ENCODE peak calls at places on chromosomes 3 and 15, in ten cellular contexts. One of them, this sample, is unnamed.

GRCh38 chr3:71728632-71729342 is 3.6 kb upstream of the EIF4E3 start:
- DNase-seq in NCI-H446: peak
- DNase-seq in upper lobe of right lung: no peak
- DNase-seq in AG09309: no peak
- DNase-seq in HFF-Myc: no peak
- DNase-seq in midbrain: no peak
- DNase-seq in activated gamma-delta T cell treated with anti-CD3 and anti-CD28 coated beads, Interleukin-2, amount 50 U/mL, for 16 hours: no peak
- DNase-seq in LoVo: no peak
- DNase-seq in progenitor cell of endocrine pancreas: no peak
- DNase-seq in astrocyte of the spinal cord: no peak
- DNase-seq in this sample: no peak

GRCh38 chr3:97744289-97744688 is 20.3 kb upstream of the ARL6 start:
- DNase-seq in midbrain: no peak
- DNase-seq in HFF-Myc: no peak
- DNase-seq in LoVo: no peak
- DNase-seq in astrocyte of the spinal cord: no peak
- DNase-seq in upper lobe of right lung: no peak
- DNase-seq in progenitor cell of endocrine pancreas: no peak
- DNase-seq in NCI-H446: no peak
- DNase-seq in AG09309: no peak
- DNase-seq in activated gamma-delta T cell treated with anti-CD3 and anti-CD28 coated beads, Interleukin-2, amount 50 U/mL, for 16 hours: no peak
- DNase-seq in this sample: no peak

GRCh38 chr3:172156309-172156998 is 117.1 kb downstream of the FNDC3B start:
- DNase-seq in upper lobe of right lung: peak
- DNase-seq in LoVo: no peak
- DNase-seq in AG09309: no peak
- DNase-seq in activated gamma-delta T cell treated with anti-CD3 and anti-CD28 coated beads, Interleukin-2, amount 50 U/mL, for 16 hours: no peak
- DNase-seq in progenitor cell of endocrine pancreas: no peak
- DNase-seq in midbrain: no peak
- DNase-seq in NCI-H446: peak
- DNase-seq in astrocyte of the spinal cord: no peak
- DNase-seq in HFF-Myc: no peak
- DNase-seq in this sample: peak

GRCh38 chr3:151282921-151283320 is 4.6 kb upstream of the P2RY14 start:
- DNase-seq in midbrain: peak
- DNase-seq in LoVo: peak
- DNase-seq in AG09309: no peak
- DNase-seq in HFF-Myc: peak
- DNase-seq in activated gamma-delta T cell treated with anti-CD3 and anti-CD28 coated beads, Interleukin-2, amount 50 U/mL, for 16 hours: no peak
- DNase-seq in progenitor cell of endocrine pancreas: no peak
- DNase-seq in NCI-H446: peak
- DNase-seq in upper lobe of right lung: no peak
- DNase-seq in astrocyte of the spinal cord: peak
- DNase-seq in this sample: no peak

GRCh38 chr15:66715736-66716667 is 14.0 kb downstream of the SMAD6 start:
- DNase-seq in progenitor cell of endocrine pancreas: no peak
- DNase-seq in LoVo: no peak
- DNase-seq in NCI-H446: no peak
- DNase-seq in astrocyte of the spinal cord: no peak
- DNase-seq in activated gamma-delta T cell treated with anti-CD3 and anti-CD28 coated beads, Interleukin-2, amount 50 U/mL, for 16 hours: no peak
- DNase-seq in AG09309: no peak
- DNase-seq in HFF-Myc: no peak
- DNase-seq in upper lobe of right lung: no peak
- DNase-seq in midbrain: no peak
- DNase-seq in this sample: no peak

GRCh38 chr3:24344784-24345439 is 149.7 kb downstream of the THRB start:
- DNase-seq in activated gamma-delta T cell treated with anti-CD3 and anti-CD28 coated beads, Interleukin-2, amount 50 U/mL, for 16 hours: no peak
- DNase-seq in AG09309: no peak
- DNase-seq in progenitor cell of endocrine pancreas: no peak
- DNase-seq in astrocyte of the spinal cord: peak
- DNase-seq in midbrain: peak
- DNase-seq in HFF-Myc: no peak
- DNase-seq in NCI-H446: peak
- DNase-seq in upper lobe of right lung: no peak
- DNase-seq in LoVo: no peak
- DNase-seq in this sample: no peak

GRCh38 chr3:14265246-14265962 is 86.8 kb downstream of the LSM3 start:
- DNase-seq in progenitor cell of endocrine pancreas: no peak
- DNase-seq in LoVo: peak
- DNase-seq in NCI-H446: no peak
- DNase-seq in astrocyte of the spinal cord: peak
- DNase-seq in activated gamma-delta T cell treated with anti-CD3 and anti-CD28 coated beads, Interleukin-2, amount 50 U/mL, for 16 hours: no peak
- DNase-seq in midbrain: no peak
- DNase-seq in AG09309: peak
- DNase-seq in HFF-Myc: peak
- DNase-seq in upper lobe of right lung: no peak
- DNase-seq in this sample: no peak

GRCh38 chr15:80906159-80906775 is 83.4 kb downstream of the MESD start:
- DNase-seq in upper lobe of right lung: no peak
- DNase-seq in NCI-H446: no peak
- DNase-seq in AG09309: no peak
- DNase-seq in HFF-Myc: peak
- DNase-seq in LoVo: peak
- DNase-seq in activated gamma-delta T cell treated with anti-CD3 and anti-CD28 coated beads, Interleukin-2, amount 50 U/mL, for 16 hours: no peak
- DNase-seq in midbrain: no peak
- DNase-seq in astrocyte of the spinal cord: peak
- DNase-seq in progenitor cell of endocrine pancreas: no peak
- DNase-seq in this sample: peak

GRCh38 chr3:25592510-25592968 is 72.2 kb downstream of the TOP2B start:
- DNase-seq in HFF-Myc: no peak
- DNase-seq in NCI-H446: no peak
- DNase-seq in activated gamma-delta T cell treated with anti-CD3 and anti-CD28 coated beads, Interleukin-2, amount 50 U/mL, for 16 hours: no peak
- DNase-seq in upper lobe of right lung: no peak
- DNase-seq in midbrain: no peak
- DNase-seq in AG09309: peak
- DNase-seq in LoVo: peak
- DNase-seq in astrocyte of the spinal cord: peak
- DNase-seq in progenitor cell of endocrine pancreas: no peak
- DNase-seq in this sample: no peak

GRCh38 chr3:178494376-178494775 is 41.9 kb upstream of the KCNMB2 start:
- DNase-seq in AG09309: no peak
- DNase-seq in HFF-Myc: no peak
- DNase-seq in NCI-H446: no peak
- DNase-seq in progenitor cell of endocrine pancreas: no peak
- DNase-seq in midbrain: no peak
- DNase-seq in upper lobe of right lung: no peak
- DNase-seq in LoVo: no peak
- DNase-seq in astrocyte of the spinal cord: peak
- DNase-seq in activated gamma-delta T cell treated with anti-CD3 and anti-CD28 coated beads, Interleukin-2, amount 50 U/mL, for 16 hours: no peak
- DNase-seq in this sample: no peak

GRCh38 chr3:181709537-181710279 is 2.0 kb upstream of the SOX2 start:
- DNase-seq in AG09309: no peak
- DNase-seq in midbrain: peak
- DNase-seq in astrocyte of the spinal cord: peak
- DNase-seq in LoVo: peak
- DNase-seq in upper lobe of right lung: peak
- DNase-seq in NCI-H446: peak
- DNase-seq in activated gamma-delta T cell treated with anti-CD3 and anti-CD28 coated beads, Interleukin-2, amount 50 U/mL, for 16 hours: peak
- DNase-seq in HFF-Myc: peak
- DNase-seq in progenitor cell of endocrine pancreas: peak
- DNase-seq in this sample: no peak

GRCh38 chr3:153693207-153693606 is 428.0 kb upstream of the ARHGEF26 start:
- DNase-seq in progenitor cell of endocrine pancreas: no peak
- DNase-seq in midbrain: no peak
- DNase-seq in astrocyte of the spinal cord: no peak
- DNase-seq in activated gamma-delta T cell treated with anti-CD3 and anti-CD28 coated beads, Interleukin-2, amount 50 U/mL, for 16 hours: no peak
- DNase-seq in HFF-Myc: no peak
- DNase-seq in LoVo: no peak
- DNase-seq in AG09309: no peak
- DNase-seq in NCI-H446: no peak
- DNase-seq in upper lobe of right lung: no peak
- DNase-seq in this sample: no peak

GRCh38 chr15:35934383-35935049 is 388.6 kb upstream of the DPH6 start:
- DNase-seq in LoVo: no peak
- DNase-seq in upper lobe of right lung: no peak
- DNase-seq in HFF-Myc: no peak
- DNase-seq in activated gamma-delta T cell treated with anti-CD3 and anti-CD28 coated beads, Interleukin-2, amount 50 U/mL, for 16 hours: no peak
- DNase-seq in midbrain: no peak
- DNase-seq in NCI-H446: no peak
- DNase-seq in progenitor cell of endocrine pancreas: no peak
- DNase-seq in AG09309: no peak
- DNase-seq in astrocyte of the spinal cord: no peak
- DNase-seq in this sample: no peak

GRCh38 chr3:150194513-150194912 is 213.6 kb upstream of the TSC22D2 start:
- DNase-seq in LoVo: no peak
- DNase-seq in activated gamma-delta T cell treated with anti-CD3 and anti-CD28 coated beads, Interleukin-2, amount 50 U/mL, for 16 hours: no peak
- DNase-seq in upper lobe of right lung: no peak
- DNase-seq in NCI-H446: no peak
- DNase-seq in astrocyte of the spinal cord: no peak
- DNase-seq in midbrain: no peak
- DNase-seq in AG09309: no peak
- DNase-seq in HFF-Myc: no peak
- DNase-seq in progenitor cell of endocrine pancreas: no peak
- DNase-seq in this sample: no peak

GRCh38 chr15:88043396-88043795 is 213.1 kb downstream of the NTRK3 start:
- DNase-seq in activated gamma-delta T cell treated with anti-CD3 and anti-CD28 coated beads, Interleukin-2, amount 50 U/mL, for 16 hours: no peak
- DNase-seq in LoVo: no peak
- DNase-seq in AG09309: no peak
- DNase-seq in midbrain: no peak
- DNase-seq in progenitor cell of endocrine pancreas: no peak
- DNase-seq in HFF-Myc: no peak
- DNase-seq in astrocyte of the spinal cord: no peak
- DNase-seq in NCI-H446: no peak
- DNase-seq in upper lobe of right lung: no peak
- DNase-seq in this sample: no peak

GRCh38 chr3:69558912-69559311 is 173.0 kb upstream of the FRMD4B start:
- DNase-seq in upper lobe of right lung: no peak
- DNase-seq in HFF-Myc: no peak
- DNase-seq in LoVo: no peak
- DNase-seq in AG09309: no peak
- DNase-seq in activated gamma-delta T cell treated with anti-CD3 and anti-CD28 coated beads, Interleukin-2, amount 50 U/mL, for 16 hours: no peak
- DNase-seq in NCI-H446: no peak
- DNase-seq in progenitor cell of endocrine pancreas: no peak
- DNase-seq in midbrain: peak
- DNase-seq in astrocyte of the spinal cord: peak
- DNase-seq in this sample: no peak

GRCh38 chr3:64437126-64437525 is 211.9 kb upstream of the PRICKLE2 start:
- DNase-seq in NCI-H446: no peak
- DNase-seq in activated gamma-delta T cell treated with anti-CD3 and anti-CD28 coated beads, Interleukin-2, amount 50 U/mL, for 16 hours: no peak
- DNase-seq in HFF-Myc: no peak
- DNase-seq in progenitor cell of endocrine pancreas: no peak
- DNase-seq in upper lobe of right lung: no peak
- DNase-seq in astrocyte of the spinal cord: no peak
- DNase-seq in LoVo: no peak
- DNase-seq in midbrain: no peak
- DNase-seq in AG09309: no peak
- DNase-seq in this sample: no peak

GRCh38 chr3:55185380-55185779 is 257.5 kb upstream of the LRTM1 start:
- DNase-seq in astrocyte of the spinal cord: no peak
- DNase-seq in midbrain: no peak
- DNase-seq in AG09309: no peak
- DNase-seq in HFF-Myc: peak
- DNase-seq in LoVo: no peak
- DNase-seq in upper lobe of right lung: no peak
- DNase-seq in activated gamma-delta T cell treated with anti-CD3 and anti-CD28 coated beads, Interleukin-2, amount 50 U/mL, for 16 hours: no peak
- DNase-seq in progenitor cell of endocrine pancreas: no peak
- DNase-seq in NCI-H446: no peak
- DNase-seq in this sample: no peak

GRCh38 chr3:129486057-129487035 is 42.1 kb upstream of the RHO start:
- DNase-seq in LoVo: no peak
- DNase-seq in HFF-Myc: peak
- DNase-seq in progenitor cell of endocrine pancreas: no peak
- DNase-seq in upper lobe of right lung: no peak
- DNase-seq in NCI-H446: no peak
- DNase-seq in midbrain: no peak
- DNase-seq in activated gamma-delta T cell treated with anti-CD3 and anti-CD28 coated beads, Interleukin-2, amount 50 U/mL, for 16 hours: no peak
- DNase-seq in astrocyte of the spinal cord: peak
- DNase-seq in AG09309: peak
- DNase-seq in this sample: no peak

GRCh38 chr15:67413770-67414429 is 107.0 kb upstream of the C15orf61 start:
- DNase-seq in LoVo: peak
- DNase-seq in activated gamma-delta T cell treated with anti-CD3 and anti-CD28 coated beads, Interleukin-2, amount 50 U/mL, for 16 hours: no peak
- DNase-seq in upper lobe of right lung: no peak
- DNase-seq in astrocyte of the spinal cord: peak
- DNase-seq in AG09309: peak
- DNase-seq in midbrain: no peak
- DNase-seq in NCI-H446: no peak
- DNase-seq in progenitor cell of endocrine pancreas: no peak
- DNase-seq in HFF-Myc: peak
- DNase-seq in this sample: no peak

GRCh38 chr15:51382787-51383186 is 41.3 kb downstream of the GLDN start:
- DNase-seq in upper lobe of right lung: no peak
- DNase-seq in progenitor cell of endocrine pancreas: no peak
- DNase-seq in astrocyte of the spinal cord: peak
- DNase-seq in activated gamma-delta T cell treated with anti-CD3 and anti-CD28 coated beads, Interleukin-2, amount 50 U/mL, for 16 hours: no peak
- DNase-seq in AG09309: no peak
- DNase-seq in HFF-Myc: no peak
- DNase-seq in LoVo: peak
- DNase-seq in NCI-H446: peak
- DNase-seq in midbrain: peak
- DNase-seq in this sample: no peak

GRCh38 chr3:32448686-32449474 is 53.8 kb downstream of the CMTM6 start:
- DNase-seq in midbrain: peak
- DNase-seq in activated gamma-delta T cell treated with anti-CD3 and anti-CD28 coated beads, Interleukin-2, amount 50 U/mL, for 16 hours: no peak
- DNase-seq in upper lobe of right lung: peak
- DNase-seq in AG09309: no peak
- DNase-seq in progenitor cell of endocrine pancreas: no peak
- DNase-seq in NCI-H446: no peak
- DNase-seq in HFF-Myc: no peak
- DNase-seq in astrocyte of the spinal cord: no peak
- DNase-seq in LoVo: no peak
- DNase-seq in this sample: peak